ENCODE peak calls at places on chromosomes 1 and 21, in four cellular contexts. O is endothelial cell, C is breast epithelium, M is progenitor cell of endocrine pancreas. A is an unnamed sample.

GRCh38 chr1:78490861-78491310 is at the start of gene PTGFR:
- DNase-seq in O (peak), C (no peak), M (peak), A (peak)

GRCh38 chr21:25133939-25134338 is 473.3 kb downstream of the MRPL39 start:
- DNase-seq in O (no peak), C (no peak), M (no peak), A (no peak)

GRCh38 chr1:30719406-30720270 is 3.7 kb downstream of the MATN1 start:
- DNase-seq in O (no peak), C (no peak), M (no peak), A (no peak)

GRCh38 chr1:163821679-163822078 is 499.9 kb downstream of the NUF2 start:
- DNase-seq in O (no peak), C (no peak), M (no peak), A (no peak)

GRCh38 chr1:75501565-75501964 is 109.3 kb downstream of the SLC44A5 start:
- DNase-seq in O (no peak), C (no peak), M (no peak), A (no peak)

GRCh38 chr1:198890531-198890930 is 251.7 kb downstream of the PTPRC start:
- DNase-seq in O (no peak), C (no peak), M (no peak), A (no peak)

GRCh38 chr1:63621698-63622097 is 28.5 kb downstream of the PGM1 start:
- DNase-seq in O (no peak), C (no peak), M (no peak), A (no peak)

GRCh38 chr21:36166705-36167104 is 10.1 kb downstream of the DOP1B start:
- DNase-seq in O (no peak), C (no peak), M (no peak), A (no peak)

GRCh38 chr1:73887412-73887811 is 310.6 kb downstream of the LRRIQ3 start:
- DNase-seq in O (no peak), C (no peak), M (no peak), A (no peak)

GRCh38 chr1:66305927-66306326 is 228.0 kb upstream of the SGIP1 start:
- DNase-seq in O (no peak), C (no peak), M (no peak), A (no peak)

GRCh38 chr1:66729130-66729922 is 22.9 kb upstream of the DYNLT5 start:
- DNase-seq in O (no peak), C (no peak), M (no peak), A (no peak)

GRCh38 chr1:222933273-222933672 is 118.4 kb downstream of the DISP1 start:
- DNase-seq in O (no peak), C (no peak), M (no peak), A (no peak)

GRCh38 chr1:88398338-88398737 is 285.7 kb upstream of the PKN2 start:
- DNase-seq in O (no peak), C (no peak), M (no peak), A (no peak)

GRCh38 chr1:19430121-19431068 is 54.9 kb downstream of the CAPZB start:
- DNase-seq in O (no peak), C (no peak), M (no peak), A (no peak)
- TF ChIP-seq CTCF in O (no peak), C (no peak), M (no peak), A (no peak)

GRCh38 chr21:31538821-31539220 is 120.7 kb upstream of the SOD1 start:
- DNase-seq in O (no peak), C (no peak), M (no peak), A (no peak)

GRCh38 chr21:31543191-31543590 is 116.3 kb upstream of the SOD1 start:
- DNase-seq in O (no peak), C (no peak), M (no peak), A (no peak)

GRCh38 chr21:31536138-31536537 is 123.4 kb upstream of the SOD1 start:
- DNase-seq in O (no peak), C (no peak), M (no peak), A (no peak)

DNA sequence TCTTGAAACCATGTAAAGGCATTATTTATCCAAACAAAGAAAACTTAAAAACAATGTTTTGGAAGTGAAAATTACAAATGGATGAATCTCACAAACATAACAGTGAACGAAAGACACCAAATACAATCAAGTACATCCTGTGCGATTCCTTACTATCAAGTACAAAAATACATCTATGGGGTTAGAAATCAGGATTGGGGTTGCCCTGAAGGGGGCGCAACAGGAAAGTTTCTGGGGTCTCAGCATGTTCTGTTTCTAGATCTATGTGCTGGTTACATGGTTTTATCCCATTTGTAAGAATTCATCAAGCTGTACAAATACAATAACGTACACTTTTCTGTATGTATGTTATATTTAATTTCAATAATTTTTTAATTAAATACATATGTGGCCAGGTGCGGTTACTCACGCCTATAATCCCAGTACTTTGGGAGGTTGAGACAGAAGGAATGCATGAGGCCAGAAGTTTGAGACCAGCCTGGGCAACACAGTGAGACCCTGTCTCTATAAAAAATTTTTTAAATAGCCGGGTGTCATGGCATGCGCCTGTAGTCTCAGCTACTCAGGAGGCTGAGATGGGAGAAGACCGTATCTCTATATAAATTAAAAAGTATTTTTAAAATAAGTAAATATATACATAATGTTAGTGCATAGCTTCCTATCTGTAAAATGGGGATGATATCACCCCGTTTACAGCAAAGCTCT is 121.5 kb upstream of the SOD1 start:
- DNase-seq in O (peak), C (no peak), M (no peak), A (no peak)
- TF ChIP-seq CTCF in O (peak), C (no peak), M (peak), A (no peak)

DNA sequence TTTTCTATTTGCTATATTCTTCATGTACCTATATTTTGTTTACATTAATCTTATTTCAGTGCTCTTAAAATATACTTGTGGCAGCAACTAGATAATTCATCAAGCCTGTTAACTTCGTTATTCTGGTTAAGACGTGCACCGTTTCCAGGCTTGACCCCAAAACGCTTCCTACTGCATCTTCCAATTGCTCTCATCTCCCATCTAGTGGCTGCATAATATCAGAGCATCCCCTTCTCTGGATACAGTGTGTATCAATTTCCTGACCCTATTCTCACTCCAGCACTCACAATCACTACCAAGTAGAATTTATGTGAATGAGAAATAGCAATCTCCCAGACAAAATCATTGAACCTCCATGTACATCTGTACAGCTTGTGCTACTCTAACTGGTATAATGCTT is 1280.3 kb upstream of the B3GALT2 start:
- DNase-seq in O (peak), C (no peak), M (no peak), A (no peak)
- TF ChIP-seq CTCF in O (peak), C (no peak), M (peak), A (peak)

DNA sequence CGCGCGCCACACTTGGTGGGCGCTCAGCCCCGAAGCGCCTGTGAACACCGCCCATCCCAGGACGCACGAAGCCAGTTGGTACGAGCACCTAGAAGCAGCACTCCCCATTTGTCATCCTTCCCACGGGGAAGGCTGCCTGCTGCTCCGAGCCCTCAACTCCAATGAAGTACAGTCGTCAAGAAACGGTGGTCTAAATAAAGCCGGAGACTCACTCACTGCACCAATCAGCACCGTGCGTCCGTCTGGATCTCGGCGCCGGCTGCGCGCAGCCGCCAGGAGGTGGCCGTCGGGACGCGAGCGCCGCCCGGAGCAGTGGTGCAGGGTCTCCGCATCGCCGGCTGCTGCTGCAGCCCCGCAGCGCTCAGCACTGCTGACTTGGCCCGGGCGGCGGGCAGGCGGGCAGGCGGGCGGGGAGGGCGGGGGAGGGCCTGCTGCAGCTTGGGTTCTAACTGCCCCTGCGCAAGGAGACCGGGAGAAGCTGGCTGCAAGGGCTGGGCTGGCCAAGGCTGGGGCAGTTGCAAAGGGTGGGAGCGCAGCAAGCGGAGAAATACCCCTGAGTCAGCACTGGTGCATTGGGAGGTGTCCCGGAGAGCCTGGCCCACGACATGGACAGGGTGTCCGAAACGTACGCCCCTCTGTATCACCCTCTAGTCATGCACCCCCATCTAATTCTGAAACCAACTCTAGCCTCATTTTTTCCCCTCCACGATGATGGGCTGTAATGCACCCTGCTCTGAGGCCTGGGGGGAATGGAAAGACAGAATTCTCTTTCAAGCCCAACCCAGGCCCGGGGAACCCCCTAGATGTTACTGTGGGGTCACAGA is 35.8 kb upstream of the H6PD start:
- DNase-seq in O (peak), C (no peak), M (peak), A (no peak)
- TF ChIP-seq CTCF in O (no peak), C (no peak), M (peak), A (no peak)

DNA sequence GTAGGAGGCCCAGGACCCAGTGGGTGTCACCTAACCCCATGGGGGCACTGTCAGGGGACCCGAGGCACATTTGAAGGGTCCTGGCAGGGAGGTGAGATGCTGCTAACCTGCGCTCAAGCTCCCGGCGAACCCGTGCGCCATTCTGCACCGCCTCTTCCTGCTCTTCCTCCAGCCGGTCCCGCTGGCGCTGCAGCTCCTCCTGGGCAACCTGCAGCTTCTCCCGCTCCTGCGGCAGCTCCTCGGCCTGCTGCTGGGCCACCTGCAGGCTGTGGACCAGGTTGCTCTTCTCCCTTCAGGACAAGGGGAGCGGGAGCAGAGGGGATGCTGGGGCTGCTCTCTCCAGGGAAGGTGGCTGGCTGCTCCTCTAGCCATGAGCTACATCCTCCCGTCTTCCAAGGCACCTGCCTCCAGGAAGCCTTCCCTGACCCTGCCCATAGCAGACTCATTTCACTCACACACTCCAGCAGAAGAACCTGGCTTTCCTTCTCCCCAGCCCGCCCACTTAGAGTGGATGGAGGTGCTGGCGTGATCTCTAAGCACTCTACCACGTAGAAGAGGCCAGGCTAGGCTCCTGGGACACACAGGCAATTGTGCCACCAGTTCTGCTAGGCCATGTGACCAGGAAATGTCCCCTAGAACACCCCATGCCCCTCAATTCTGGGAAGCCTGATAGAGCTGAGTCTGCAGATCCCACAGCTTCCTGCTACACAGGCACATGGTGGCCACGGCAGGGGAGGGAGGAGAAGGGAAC is 15.2 kb upstream of the NBPF1 start:
- DNase-seq in O (no peak), C (peak), M (no peak), A (no peak)
- TF ChIP-seq CTCF in O (no peak), C (no peak), M (no peak), A (no peak)

GRCh38 chr1:5376538-5377247 is 615.5 kb downstream of the NPHP4 start:
- DNase-seq in O (no peak), C (no peak), M (no peak), A (no peak)

GRCh38 chr1:5373281-5373680 is 618.9 kb downstream of the NPHP4 start:
- DNase-seq in O (no peak), C (no peak), M (no peak), A (no peak)

GRCh38 chr1:5375437-5375836 is 616.8 kb downstream of the NPHP4 start:
- DNase-seq in O (no peak), C (no peak), M (no peak), A (no peak)

GRCh38 chr1:5374176-5374575 is 618.0 kb downstream of the NPHP4 start:
- DNase-seq in O (no peak), C (no peak), M (no peak), A (no peak)

DNA sequence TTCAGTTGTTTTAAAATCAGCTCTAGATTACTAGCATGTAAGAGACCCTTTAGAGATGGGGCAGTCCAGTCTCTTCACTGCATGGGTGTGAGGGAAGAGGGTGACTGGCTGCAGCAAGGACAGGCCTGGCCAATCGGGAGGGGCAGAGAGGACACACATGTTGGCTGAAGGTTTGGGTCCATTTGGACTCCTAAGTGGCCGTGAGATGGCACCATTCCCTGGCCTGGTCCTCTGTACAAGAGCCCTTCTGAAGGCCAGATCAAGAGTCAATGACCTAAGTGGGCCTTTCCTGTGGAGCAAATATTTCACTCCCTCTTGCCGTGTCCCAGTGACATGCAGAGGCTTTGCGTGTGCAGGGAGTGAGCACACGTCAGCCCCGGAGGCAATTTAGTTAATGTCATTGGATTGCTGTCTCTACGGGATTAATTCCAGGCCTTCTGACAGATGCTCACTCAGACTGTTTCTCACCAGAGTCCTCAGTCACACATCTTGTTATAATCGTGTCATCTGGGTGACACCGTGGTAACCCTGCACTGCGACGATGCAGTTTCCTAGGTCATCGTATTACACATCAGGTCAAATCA is 613.0 kb downstream of the NPHP4 start:
- DNase-seq in O (no peak), C (no peak), M (no peak), A (no peak)
- TF ChIP-seq CTCF in O (no peak), C (no peak), M (no peak), A (no peak)

GRCh38 chr21:29154270-29154669 is 23.8 kb downstream of the MAP3K7CL start:
- DNase-seq in O (no peak), C (no peak), M (no peak), A (no peak)

GRCh38 chr21:29155933-29156260 is 25.5 kb downstream of the MAP3K7CL start:
- DNase-seq in O (no peak), C (no peak), M (no peak), A (no peak)

GRCh38 chr21:29157084-29157483 is 26.6 kb downstream of the MAP3K7CL start:
- DNase-seq in O (no peak), C (no peak), M (no peak), A (no peak)

GRCh38 chr21:29152936-29153335 is 22.5 kb downstream of the MAP3K7CL start:
- DNase-seq in O (no peak), C (no peak), M (no peak), A (no peak)

GRCh38 chr21:29155118-29155932 is 24.9 kb downstream of the MAP3K7CL start:
- DNase-seq in O (no peak), C (peak), M (no peak), A (peak)
- TF ChIP-seq CTCF in O (no peak), C (no peak), M (no peak), A (no peak)

GRCh38 chr1:32933742-32934322 is 30.8 kb downstream of the RNF19B start:
- DNase-seq in O (peak), C (no peak), M (no peak), A (peak)
- TF ChIP-seq CTCF in O (peak), C (no peak), M (peak), A (no peak)

GRCh38 chr1:204359474-204360255 is at the start of gene PLEKHA6:
- DNase-seq in O (no peak), C (no peak), M (no peak), A (no peak)
- TF ChIP-seq CTCF in O (no peak), C (no peak), M (peak), A (no peak)

DNA sequence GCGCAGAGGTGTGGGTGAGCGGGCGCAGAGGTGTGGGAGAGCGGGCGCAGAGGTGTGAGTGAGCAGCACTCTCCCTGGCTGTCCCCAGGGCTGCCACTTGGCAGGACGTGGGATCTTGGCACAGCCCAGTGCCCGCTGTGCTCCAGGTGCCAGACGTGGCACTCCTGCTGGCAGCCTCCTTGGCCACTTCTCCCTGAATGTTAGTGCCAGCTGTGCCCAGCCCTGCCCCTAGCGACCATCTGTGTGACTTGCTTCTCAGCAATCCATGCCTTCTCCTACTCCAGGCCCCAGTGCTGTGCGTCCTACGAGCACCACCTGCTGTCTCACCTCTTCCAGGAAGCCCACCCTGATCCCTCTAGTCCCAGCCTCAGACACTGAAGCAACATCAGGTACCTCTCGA is 30.5 kb downstream of the KRTAP10-1 start:
- DNase-seq in O (no peak), C (peak), M (no peak), A (peak)
- TF ChIP-seq CTCF in O (no peak), C (peak), M (no peak), A (peak)